ENCODE peak calls at places on chromosomes 6 and 20, in five cellular contexts. V is posterior vena cava, C is NCI-H1417, Q is HT1080, Y is left cardiac atrium. L is an unnamed sample.

GRCh38 chr6:30836431-30836866 is 47.9 kb upstream of the DDR1 start:
- DNase-seq in Y (peak), C (no peak), Q (no peak), V (no peak), L (peak)

GRCh38 chr6:71510856-71511255 is 222.2 kb downstream of the OGFRL1 start:
- DNase-seq in Y (no peak), V (no peak), C (no peak), Q (no peak), L (no peak)

GRCh38 chr6:4185419-4185818 is 50.0 kb upstream of the ECI2 start:
- DNase-seq in Q (peak), V (no peak), C (no peak), Y (no peak), L (no peak)

GRCh38 chr20:19483309-19483708 is 270.9 kb downstream of the SLC24A3 start:
- DNase-seq in C (no peak), Y (no peak), V (no peak), Q (no peak), L (no peak)

GRCh38 chr20:34069341-34070078 is 42.5 kb downstream of the EIF2S2 start:
- DNase-seq in Q (peak), Y (peak), V (peak), C (peak), L (peak)

GRCh38 chr6:151502499-151502898 is 8.7 kb downstream of the CCDC170 start:
- DNase-seq in C (no peak), Q (peak), Y (no peak), V (no peak), L (no peak)

GRCh38 chr6:36793296-36793912 is 45.8 kb downstream of the CPNE5 start:
- DNase-seq in V (no peak), Y (no peak), C (no peak), Q (no peak), L (no peak)

GRCh38 chr6:3278691-3279090 is 19.9 kb downstream of the PSMG4 start:
- DNase-seq in Y (no peak), C (no peak), Q (no peak), V (peak), L (no peak)

GRCh38 chr6:16752206-16752867 is 8.9 kb downstream of the ATXN1 start:
- DNase-seq in V (no peak), Y (no peak), C (no peak), Q (peak), L (peak)

GRCh38 chr6:20564269-20564668 is 30.0 kb downstream of the CDKAL1 start:
- DNase-seq in Q (peak), C (peak), Y (no peak), V (no peak), L (no peak)